ENCODE peak calls at places on chromosome 14, in six cellular contexts. O is IMR-90, V is mesendoderm, A is H1, B is H9, W is mesenchymal stem cell. S is an unnamed sample.

GRCh38 chr14:54676822-54677708 is 110.1 kb downstream of the SAMD4A start:
- DNase-seq in V (peak; percentile 87), W (peak; percentile 96), A (no peak), B (peak; percentile 73), O (peak; percentile 96), S (peak; percentile 71)

GRCh38 chr14:77965919-77966435 is 166.1 kb downstream of the ADCK1 start:
- DNase-seq in A (peak; percentile 73), V (peak; percentile 66), W (peak; percentile 20), O (peak; percentile 8), B (peak; percentile 57), S (no peak)

GRCh38 chr14:32230181-32230580 is 27.1 kb upstream of the RNU6-8 start:
- DNase-seq in B (no peak), A (no peak), O (peak; percentile 33), V (no peak), W (peak; percentile 32), S (no peak)

GRCh38 chr14:76781648-76782051 is 20.4 kb downstream of the VASH1 start:
- DNase-seq in B (no peak), W (no peak), A (no peak), V (no peak), O (no peak), S (no peak)

GRCh38 chr14:92426237-92426636 is 87.3 kb upstream of the RIN3 start:
- DNase-seq in V (no peak), A (no peak), O (peak; percentile 50), B (no peak), W (no peak), S (no peak)

GRCh38 chr14:64879635-64880381 is at the start of gene SPTB:
- DNase-seq in A (peak; percentile 73), B (peak; percentile 79), W (peak; percentile 3), V (peak; percentile 53), O (no peak), S (peak; percentile 27)

GRCh38 chr14:57712698-57713097 is 153.2 kb downstream of the SLC35F4 start:
- DNase-seq in W (no peak), A (no peak), O (no peak), B (no peak), V (no peak), S (no peak)

GRCh38 chr14:55430024-55430690 is 10.3 kb downstream of the TBPL2 start:
- DNase-seq in W (peak; percentile 79), A (no peak), O (peak; percentile 86), V (peak; percentile 85), B (no peak), S (no peak)

GRCh38 chr14:34147461-34147860 is 196.6 kb upstream of the EGLN3 start:
- DNase-seq in O (no peak), V (no peak), W (no peak), B (no peak), A (no peak), S (no peak)

GRCh38 chr14:92552066-92552465 is 38.5 kb downstream of the RIN3 start:
- DNase-seq in O (no peak), A (no peak), V (no peak), W (no peak), B (no peak), S (no peak)

GRCh38 chr14:89660183-89660582 is 243.2 kb upstream of the FOXN3 start:
- DNase-seq in W (peak; percentile 18), V (no peak), O (peak; percentile 84), A (no peak), B (no peak), S (no peak)

GRCh38 chr14:69049675-69050074 is 70.6 kb upstream of the ACTN1 start:
- DNase-seq in W (peak; percentile 88), V (no peak), B (no peak), O (peak; percentile 93), A (no peak), S (no peak)

GRCh38 chr14:93957333-93957710 is 19.0 kb downstream of the ASB2 start:
- DNase-seq in O (no peak), A (no peak), W (no peak), B (no peak), V (no peak), S (no peak)

GRCh38 chr14:29463727-29464370 is 463.8 kb downstream of the PRKD1 start:
- DNase-seq in W (no peak), V (peak; percentile 10), A (no peak), B (no peak), O (no peak), S (no peak)

GRCh38 chr14:89826581-89826980 is 127.9 kb downstream of the EFCAB11 start:
- DNase-seq in V (peak; percentile 64), W (peak; percentile 49), A (no peak), O (peak; percentile 22), B (no peak), S (no peak)

GRCh38 chr14:101407328-101407727 is 154.0 kb upstream of the DIO3 start:
- DNase-seq in O (no peak), A (no peak), B (no peak), W (no peak), V (no peak), S (no peak)

GRCh38 chr14:96090441-96091148 is 51.4 kb downstream of the C14orf132 start:
- DNase-seq in V (no peak), B (no peak), W (peak; percentile 91), A (no peak), O (peak; percentile 65), S (no peak)

GRCh38 chr14:100589760-100590469 is 2.7 kb upstream of the BEGAIN start:
- DNase-seq in A (no peak), W (no peak), O (no peak), V (no peak), B (no peak), S (no peak)

GRCh38 chr14:29926228-29926627 is 1.4 kb downstream of the PRKD1 start:
- DNase-seq in V (peak; percentile 77), O (no peak), B (no peak), W (no peak), A (no peak), S (no peak)

GRCh38 chr14:61051046-61051445 is 70.0 kb downstream of the SLC38A6 start:
- DNase-seq in V (peak; percentile 14), A (no peak), W (no peak), B (no peak), O (peak; percentile 10), S (no peak)

GRCh38 chr14:99348816-99349609 is 77.0 kb upstream of the BCL11B start:
- DNase-seq in O (no peak), B (no peak), V (no peak), W (no peak), A (no peak), S (no peak)

GRCh38 chr14:95196268-95196667 is 38.9 kb upstream of the DICER1 start:
- DNase-seq in B (no peak), V (peak; percentile 70), O (no peak), W (no peak), A (no peak), S (no peak)

GRCh38 chr14:102007916-102008418 is 43.6 kb downstream of the DYNC1H1 start:
- DNase-seq in O (no peak), A (no peak), B (peak; percentile 36), W (no peak), V (peak; percentile 25), S (no peak)

GRCh38 chr14:78752789-78753188 is 582.6 kb downstream of the NRXN3 start:
- DNase-seq in O (no peak), B (no peak), W (no peak), A (no peak), V (no peak), S (no peak)

GRCh38 chr14:51554953-51555352 is 96.8 kb upstream of the FRMD6 start:
- DNase-seq in V (peak; percentile 69), O (peak; percentile 72), B (no peak), W (peak; percentile 64), A (no peak), S (no peak)
- H3K4me1 ChIP-seq in V (no peaks in the 10 kb centered on the region), O (peaks cover 20% of the 10 kb centered on the region), B (no peaks in the 10 kb centered on the region), W (peaks cover 4% of the 10 kb centered on the region), A (no peaks in the 10 kb centered on the region), S (no peaks in the 10 kb centered on the region)

GRCh38 chr14:35474323-35474722 is 59.6 kb upstream of the INSM2 start:
- DNase-seq in B (no peak), V (no peak), A (no peak), O (no peak), W (no peak), S (no peak)

GRCh38 chr14:35470775-35471174 is 63.2 kb upstream of the INSM2 start:
- DNase-seq in A (no peak), W (peak; percentile 24), B (no peak), O (peak; percentile 31), V (peak; percentile 40), S (peak; percentile 26)
- H2BK5ac ChIP-seq in A (no peak overlapping the region), W (no peak overlapping the region), B (no peak overlapping the region), O (no peak overlapping the region), V (no peak overlapping the region), S (no peak overlapping the region)

GRCh38 chr14:67643671-67644070 is 24.0 kb downstream of the ARG2 start:
- DNase-seq in W (no peak), A (no peak), B (no peak), V (peak; percentile 21), O (no peak), S (no peak)

GRCh38 chr14:67645414-67645813 is 25.7 kb downstream of the ARG2 start:
- DNase-seq in W (no peak), V (no peak), O (no peak), A (no peak), B (no peak), S (no peak)

GRCh38 chr14:67641480-67641879 is 21.8 kb downstream of the ARG2 start:
- DNase-seq in W (no peak), A (no peak), B (no peak), O (no peak), V (no peak), S (no peak)

GRCh38 chr14:67644428-67644827 is 24.7 kb downstream of the ARG2 start:
- DNase-seq in W (peak; percentile 15), A (no peak), V (no peak), O (peak; percentile 28), B (no peak), S (no peak)

DNA sequence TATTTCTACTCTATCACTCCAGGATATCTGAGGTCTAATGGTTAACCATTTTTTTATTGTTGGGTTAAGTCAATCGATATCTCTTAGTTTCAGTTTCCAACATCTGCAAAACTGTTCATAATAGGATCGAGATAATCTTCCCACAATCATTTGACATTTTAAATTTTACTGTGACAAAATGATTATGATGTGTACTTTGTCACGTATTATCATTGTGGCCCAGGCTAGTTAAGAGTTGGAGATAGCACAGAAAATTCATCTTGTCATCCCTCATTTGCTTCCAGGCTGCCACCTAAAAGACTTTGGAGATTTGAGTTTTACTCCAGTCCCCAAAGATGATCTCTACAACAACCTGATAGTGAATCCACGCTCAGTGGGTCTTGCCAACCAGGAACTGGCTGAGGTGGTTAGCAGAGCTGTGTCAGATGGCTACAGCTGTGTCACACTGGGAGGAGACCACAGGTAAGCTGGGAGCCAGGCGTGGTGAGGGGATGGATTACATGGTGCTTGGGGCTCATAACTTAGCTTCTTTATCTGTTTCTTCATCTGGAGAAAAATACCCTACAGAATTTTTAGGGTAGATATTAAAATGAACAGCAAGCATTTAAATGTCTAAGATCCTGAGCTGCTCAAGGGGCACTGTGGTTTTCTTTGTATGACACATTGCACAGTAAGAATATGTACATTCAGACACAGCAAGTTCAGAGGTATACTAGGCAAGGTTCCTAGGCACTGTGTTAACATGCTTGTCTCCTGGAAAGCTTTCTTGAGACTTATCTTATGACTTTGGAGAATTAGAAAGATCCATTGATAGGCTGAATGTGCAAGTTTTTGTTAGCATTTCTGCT is 22.4 kb downstream of the ARG2 start:
- DNase-seq in W (no peak), O (no peak), A (no peak), B (no peak), V (no peak), S (no peak)
- H2BK15ac ChIP-seq in W (no peak overlapping the region), O (no peak overlapping the region), A (no peak overlapping the region), B (no peak overlapping the region), V (no peak overlapping the region), S (no peak overlapping the region)

DNA sequence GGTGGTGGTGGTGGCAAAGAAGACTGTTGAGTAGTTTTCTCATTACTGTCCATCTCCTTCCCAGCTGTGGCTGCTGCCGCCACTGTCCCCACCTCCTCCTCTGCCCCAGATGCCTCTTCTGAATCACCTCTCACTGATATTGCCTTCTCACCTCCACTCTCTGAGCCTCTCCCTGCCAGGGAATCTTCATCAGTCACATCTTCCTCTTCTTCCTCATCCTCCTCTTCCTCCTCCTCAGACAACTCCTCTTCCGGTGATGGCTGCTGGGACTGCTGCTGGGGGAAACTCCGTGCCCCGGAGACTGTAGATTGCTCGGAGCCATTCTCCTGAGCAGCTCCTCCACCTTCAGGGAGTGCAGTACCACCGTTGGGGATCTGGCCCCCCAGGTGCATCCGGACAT is 2.9 kb downstream of the SALL2 start:
- DNase-seq in B (no peak), W (no peak), O (no peak), V (no peak), A (no peak), S (no peak)
- H3K4me1 ChIP-seq in B (peaks cover 13% of the 10 kb centered on the region), W (peaks cover 24% of the 10 kb centered on the region), O (peaks cover 4% of the 10 kb centered on the region), V (peaks cover 14% of the 10 kb centered on the region), A (peaks cover 37% of the 10 kb centered on the region), S (peaks cover 40% of the 10 kb centered on the region)

S was measured in neuronal stem cell.